ENCODE peak calls at places on chromosomes 16 and 17, in nine cellular contexts. One of them, this sample, is unnamed.

GRCh38 chr16:83336630-83337029 is 471.1 kb upstream of the HSBP1 start:
- DNase-seq in CD8-positive, alpha-beta T cell: no peak
- DNase-seq in upper lobe of right lung: no peak
- DNase-seq in OCI-LY7: no peak
- DNase-seq in nephron progenitor cell: no peak
- DNase-seq in PC-9: no peak
- DNase-seq in progenitor cell of endocrine pancreas: no peak
- DNase-seq in dorsolateral prefrontal cortex: no peak
- DNase-seq in RWPE1: no peak
- DNase-seq in this sample: no peak

GRCh38 chr17:55747209-55747608 is 3.6 kb upstream of the PCTP start:
- DNase-seq in CD8-positive, alpha-beta T cell: no peak
- DNase-seq in upper lobe of right lung: no peak
- DNase-seq in OCI-LY7: no peak
- DNase-seq in nephron progenitor cell: no peak
- DNase-seq in PC-9: no peak
- DNase-seq in progenitor cell of endocrine pancreas: no peak
- DNase-seq in dorsolateral prefrontal cortex: no peak
- DNase-seq in RWPE1: no peak
- DNase-seq in this sample: no peak

GRCh38 chr16:64826374-64826773 is 295.5 kb downstream of the CDH11 start:
- DNase-seq in CD8-positive, alpha-beta T cell: no peak
- DNase-seq in upper lobe of right lung: no peak
- DNase-seq in OCI-LY7: no peak
- DNase-seq in nephron progenitor cell: no peak
- DNase-seq in PC-9: no peak
- DNase-seq in progenitor cell of endocrine pancreas: no peak
- DNase-seq in dorsolateral prefrontal cortex: no peak
- DNase-seq in RWPE1: no peak
- DNase-seq in this sample: no peak

GRCh38 chr17:32482568-32483320 is 4.0 kb upstream of the CDK5R1 start:
- DNase-seq in CD8-positive, alpha-beta T cell: no peak
- DNase-seq in upper lobe of right lung: peak; percentile 21
- DNase-seq in OCI-LY7: peak; percentile 63
- DNase-seq in nephron progenitor cell: no peak
- DNase-seq in PC-9: no peak
- DNase-seq in progenitor cell of endocrine pancreas: no peak
- DNase-seq in dorsolateral prefrontal cortex: no peak
- DNase-seq in RWPE1: no peak
- DNase-seq in this sample: no peak

GRCh38 chr17:64315032-64315490 is 52.0 kb upstream of the TEX2 start:
- DNase-seq in CD8-positive, alpha-beta T cell: no peak
- DNase-seq in upper lobe of right lung: peak; percentile 89
- DNase-seq in OCI-LY7: no peak
- DNase-seq in nephron progenitor cell: no peak
- DNase-seq in PC-9: no peak
- DNase-seq in progenitor cell of endocrine pancreas: no peak
- DNase-seq in dorsolateral prefrontal cortex: no peak
- DNase-seq in RWPE1: no peak
- DNase-seq in this sample: no peak

GRCh38 chr16:64589836-64590235 is 532.0 kb downstream of the CDH11 start:
- DNase-seq in CD8-positive, alpha-beta T cell: no peak
- DNase-seq in upper lobe of right lung: no peak
- DNase-seq in OCI-LY7: no peak
- DNase-seq in nephron progenitor cell: no peak
- DNase-seq in PC-9: no peak
- DNase-seq in progenitor cell of endocrine pancreas: no peak
- DNase-seq in dorsolateral prefrontal cortex: no peak
- DNase-seq in RWPE1: no peak
- DNase-seq in this sample: no peak

GRCh38 chr17:77445908-77446535 is 305.3 kb downstream of the SEC14L1 start:
- DNase-seq in CD8-positive, alpha-beta T cell: peak; percentile 82
- DNase-seq in upper lobe of right lung: no peak
- DNase-seq in OCI-LY7: peak; percentile 92
- DNase-seq in nephron progenitor cell: no peak
- DNase-seq in PC-9: no peak
- DNase-seq in progenitor cell of endocrine pancreas: no peak
- DNase-seq in dorsolateral prefrontal cortex: no peak
- DNase-seq in RWPE1: no peak
- DNase-seq in this sample: no peak

GRCh38 chr16:27328937-27329336 is 15.2 kb downstream of the IL4R start:
- DNase-seq in CD8-positive, alpha-beta T cell: no peak
- DNase-seq in upper lobe of right lung: peak; percentile 4
- DNase-seq in OCI-LY7: no peak
- DNase-seq in nephron progenitor cell: no peak
- DNase-seq in PC-9: no peak
- DNase-seq in progenitor cell of endocrine pancreas: no peak
- DNase-seq in dorsolateral prefrontal cortex: no peak
- DNase-seq in RWPE1: no peak
- DNase-seq in this sample: no peak

GRCh38 chr16:8184854-8185253 is 405.5 kb downstream of the TMEM114 start:
- DNase-seq in CD8-positive, alpha-beta T cell: no peak
- DNase-seq in upper lobe of right lung: no peak
- DNase-seq in OCI-LY7: no peak
- DNase-seq in nephron progenitor cell: no peak
- DNase-seq in PC-9: no peak
- DNase-seq in progenitor cell of endocrine pancreas: no peak
- DNase-seq in dorsolateral prefrontal cortex: no peak
- DNase-seq in RWPE1: no peak
- DNase-seq in this sample: no peak

GRCh38 chr17:68035523-68036303 is at the start of gene KPNA2:
- DNase-seq in CD8-positive, alpha-beta T cell: peak; percentile 88
- DNase-seq in upper lobe of right lung: peak; percentile 94
- DNase-seq in OCI-LY7: peak; percentile 100
- DNase-seq in nephron progenitor cell: peak; percentile 92
- DNase-seq in PC-9: peak; percentile 92
- DNase-seq in progenitor cell of endocrine pancreas: peak; percentile 90
- DNase-seq in dorsolateral prefrontal cortex: peak; percentile 92
- DNase-seq in RWPE1: peak; percentile 99
- DNase-seq in this sample: peak; percentile 95
- TF ChIP-seq CTCF in CD8-positive, alpha-beta T cell: no peak
- TF ChIP-seq CTCF in upper lobe of right lung: no peak
- TF ChIP-seq CTCF in OCI-LY7: no peak
- TF ChIP-seq CTCF in nephron progenitor cell: no peak
- TF ChIP-seq CTCF in PC-9: no peak
- TF ChIP-seq CTCF in progenitor cell of endocrine pancreas: no peak
- TF ChIP-seq CTCF in dorsolateral prefrontal cortex: no peak
- TF ChIP-seq CTCF in RWPE1: no peak
- TF ChIP-seq CTCF in this sample: no peak

DNA sequence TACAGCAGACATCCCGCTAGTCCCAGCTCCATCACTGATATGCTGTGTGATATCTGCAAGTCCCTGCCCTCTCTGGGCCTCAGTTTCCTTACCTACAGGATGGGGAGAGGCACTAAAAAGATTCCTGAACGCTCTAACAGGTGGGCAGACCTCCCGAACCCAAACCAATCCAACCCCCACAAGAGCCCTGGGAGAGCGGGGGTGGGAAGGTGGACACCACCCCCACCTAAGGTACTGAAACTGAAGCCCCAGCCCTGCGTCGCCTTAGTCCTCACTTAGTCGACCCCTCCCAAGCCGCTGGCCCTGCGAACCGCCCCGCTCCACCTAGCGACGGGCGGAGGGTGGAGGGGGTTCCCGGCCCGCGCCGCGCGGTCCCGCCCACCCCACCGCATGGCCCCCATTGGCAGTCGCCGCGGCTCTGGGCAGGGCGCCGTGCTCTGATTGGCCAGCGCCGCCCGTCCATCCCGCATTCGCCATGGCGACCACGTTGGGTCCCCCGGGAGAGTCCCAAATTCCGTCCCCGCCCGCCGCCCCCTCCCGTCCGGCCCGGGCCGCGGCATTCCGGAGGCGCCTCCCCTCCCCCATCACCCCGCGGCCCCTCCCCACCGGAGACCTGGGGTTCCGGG is 578 bp downstream of the CCDC102A start:
- DNase-seq in CD8-positive, alpha-beta T cell: peak; percentile 96
- DNase-seq in upper lobe of right lung: peak; percentile 97
- DNase-seq in OCI-LY7: peak; percentile 93
- DNase-seq in nephron progenitor cell: peak; percentile 96
- DNase-seq in PC-9: peak; percentile 62
- DNase-seq in progenitor cell of endocrine pancreas: peak; percentile 92
- DNase-seq in dorsolateral prefrontal cortex: peak; percentile 81
- DNase-seq in RWPE1: peak; percentile 99
- DNase-seq in this sample: peak; percentile 73
- TF ChIP-seq CTCF in CD8-positive, alpha-beta T cell: no peak
- TF ChIP-seq CTCF in upper lobe of right lung: peak; percentile 24
- TF ChIP-seq CTCF in OCI-LY7: peak; percentile 18
- TF ChIP-seq CTCF in nephron progenitor cell: no peak
- TF ChIP-seq CTCF in PC-9: no peak
- TF ChIP-seq CTCF in progenitor cell of endocrine pancreas: peak; percentile 27
- TF ChIP-seq CTCF in dorsolateral prefrontal cortex: peak; percentile 24
- TF ChIP-seq CTCF in RWPE1: no peak
- TF ChIP-seq CTCF in this sample: no peak

GRCh38 chr16:48676836-48677235 is 66.9 kb upstream of the N4BP1 start:
- DNase-seq in CD8-positive, alpha-beta T cell: no peak
- DNase-seq in upper lobe of right lung: no peak
- DNase-seq in OCI-LY7: no peak
- DNase-seq in nephron progenitor cell: no peak
- DNase-seq in PC-9: no peak
- DNase-seq in progenitor cell of endocrine pancreas: no peak
- DNase-seq in dorsolateral prefrontal cortex: no peak
- DNase-seq in RWPE1: peak; percentile 33
- DNase-seq in this sample: no peak

GRCh38 chr16:48682971-48683370 is 73.0 kb upstream of the N4BP1 start:
- DNase-seq in CD8-positive, alpha-beta T cell: no peak
- DNase-seq in upper lobe of right lung: no peak
- DNase-seq in OCI-LY7: no peak
- DNase-seq in nephron progenitor cell: no peak
- DNase-seq in PC-9: no peak
- DNase-seq in progenitor cell of endocrine pancreas: no peak
- DNase-seq in dorsolateral prefrontal cortex: no peak
- DNase-seq in RWPE1: no peak
- DNase-seq in this sample: no peak

GRCh38 chr16:48684148-48684547 is 74.2 kb upstream of the N4BP1 start:
- DNase-seq in CD8-positive, alpha-beta T cell: no peak
- DNase-seq in upper lobe of right lung: no peak
- DNase-seq in OCI-LY7: no peak
- DNase-seq in nephron progenitor cell: no peak
- DNase-seq in PC-9: no peak
- DNase-seq in progenitor cell of endocrine pancreas: no peak
- DNase-seq in dorsolateral prefrontal cortex: no peak
- DNase-seq in RWPE1: no peak
- DNase-seq in this sample: no peak

DNA sequence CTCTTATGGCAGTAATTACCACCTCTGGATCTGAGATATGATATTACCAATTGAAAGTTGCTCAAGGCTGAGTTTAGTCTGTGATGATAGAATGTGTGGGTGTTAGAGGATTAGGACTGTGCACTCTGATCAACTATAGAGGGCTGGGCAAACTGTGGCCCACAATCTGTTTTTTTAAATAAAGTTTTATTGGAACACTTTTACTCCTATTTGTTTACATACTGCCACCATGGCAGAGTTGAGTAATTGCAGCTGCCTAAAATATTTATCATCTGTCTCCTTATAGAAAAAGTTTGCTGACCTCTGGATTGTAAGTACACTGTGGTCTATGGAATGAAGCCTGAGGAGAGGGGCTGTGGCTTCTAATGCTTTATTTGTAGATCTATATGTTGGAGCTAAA is 71.5 kb upstream of the N4BP1 start:
- DNase-seq in CD8-positive, alpha-beta T cell: no peak
- DNase-seq in upper lobe of right lung: no peak
- DNase-seq in OCI-LY7: peak; percentile 7
- DNase-seq in nephron progenitor cell: no peak
- DNase-seq in PC-9: no peak
- DNase-seq in progenitor cell of endocrine pancreas: no peak
- DNase-seq in dorsolateral prefrontal cortex: no peak
- DNase-seq in RWPE1: peak; percentile 8
- DNase-seq in this sample: no peak
- TF ChIP-seq CTCF in CD8-positive, alpha-beta T cell: no peak
- TF ChIP-seq CTCF in upper lobe of right lung: no peak
- TF ChIP-seq CTCF in OCI-LY7: peak; percentile 56
- TF ChIP-seq CTCF in nephron progenitor cell: no peak
- TF ChIP-seq CTCF in PC-9: no peak
- TF ChIP-seq CTCF in progenitor cell of endocrine pancreas: no peak
- TF ChIP-seq CTCF in dorsolateral prefrontal cortex: no peak
- TF ChIP-seq CTCF in RWPE1: no peak
- TF ChIP-seq CTCF in this sample: no peak

DNA sequence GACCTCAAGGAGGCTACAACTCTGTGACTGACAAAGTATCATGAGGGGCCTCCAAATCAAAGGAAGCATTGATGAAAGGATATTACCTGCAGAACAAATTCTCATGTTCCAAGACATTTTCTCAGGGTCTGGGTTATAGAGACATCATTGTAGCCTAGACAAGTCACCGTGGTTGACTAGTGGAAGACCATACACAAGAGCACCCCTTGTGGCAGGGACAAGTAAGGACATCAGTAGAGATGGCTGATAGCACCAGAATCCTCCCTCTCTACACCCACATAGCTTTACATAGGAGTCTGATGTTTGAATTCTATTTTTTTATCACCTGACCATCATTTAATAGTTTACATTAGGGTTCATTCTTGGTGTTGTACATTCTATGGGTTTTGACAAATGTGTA is 32.5 kb upstream of the CDH8 start:
- DNase-seq in CD8-positive, alpha-beta T cell: no peak
- DNase-seq in upper lobe of right lung: no peak
- DNase-seq in OCI-LY7: peak; percentile 29
- DNase-seq in nephron progenitor cell: no peak
- DNase-seq in PC-9: no peak
- DNase-seq in progenitor cell of endocrine pancreas: no peak
- DNase-seq in dorsolateral prefrontal cortex: no peak
- DNase-seq in RWPE1: peak; percentile 5
- DNase-seq in this sample: no peak
- TF ChIP-seq CTCF in CD8-positive, alpha-beta T cell: no peak
- TF ChIP-seq CTCF in upper lobe of right lung: no peak
- TF ChIP-seq CTCF in OCI-LY7: peak; percentile 75
- TF ChIP-seq CTCF in nephron progenitor cell: peak; percentile 25
- TF ChIP-seq CTCF in PC-9: peak; percentile 55
- TF ChIP-seq CTCF in progenitor cell of endocrine pancreas: peak; percentile 23
- TF ChIP-seq CTCF in dorsolateral prefrontal cortex: no peak
- TF ChIP-seq CTCF in RWPE1: no peak
- TF ChIP-seq CTCF in this sample: no peak

GRCh38 chr17:80292557-80292956 is 31.9 kb downstream of the RNF213 start:
- DNase-seq in CD8-positive, alpha-beta T cell: no peak
- DNase-seq in upper lobe of right lung: no peak
- DNase-seq in OCI-LY7: no peak
- DNase-seq in nephron progenitor cell: peak; percentile 51
- DNase-seq in PC-9: no peak
- DNase-seq in progenitor cell of endocrine pancreas: no peak
- DNase-seq in dorsolateral prefrontal cortex: no peak
- DNase-seq in RWPE1: no peak
- DNase-seq in this sample: no peak
- TF ChIP-seq CTCF in CD8-positive, alpha-beta T cell: no peak
- TF ChIP-seq CTCF in upper lobe of right lung: peak; percentile 5
- TF ChIP-seq CTCF in OCI-LY7: no peak
- TF ChIP-seq CTCF in nephron progenitor cell: peak; percentile 21
- TF ChIP-seq CTCF in PC-9: no peak
- TF ChIP-seq CTCF in progenitor cell of endocrine pancreas: no peak
- TF ChIP-seq CTCF in dorsolateral prefrontal cortex: no peak
- TF ChIP-seq CTCF in RWPE1: no peak
- TF ChIP-seq CTCF in this sample: no peak

DNA sequence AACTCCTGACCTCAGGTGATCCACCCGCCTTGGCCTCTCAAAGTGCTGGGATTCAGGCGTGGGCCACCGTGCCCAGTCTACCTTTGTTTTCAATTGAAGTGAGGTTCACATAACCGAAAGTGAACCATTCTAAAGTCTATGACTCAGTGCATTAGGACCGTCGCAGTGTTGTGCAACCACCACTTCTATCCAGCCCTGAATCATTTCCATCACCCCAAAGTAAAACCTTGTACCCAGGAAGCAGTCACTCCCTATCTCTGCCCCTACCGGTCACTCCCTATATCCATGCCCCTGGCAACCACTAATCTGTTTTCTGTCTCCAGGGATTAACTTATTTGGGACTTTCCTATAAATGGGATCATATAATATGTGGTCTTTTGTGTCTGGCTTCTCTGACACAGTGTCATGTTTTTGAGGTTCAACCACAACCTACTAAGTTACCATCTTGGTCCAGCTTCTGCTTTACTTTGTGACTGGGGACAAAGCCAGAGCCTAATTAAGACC is 28.3 kb upstream of the CDC42EP4 start:
- DNase-seq in CD8-positive, alpha-beta T cell: no peak
- DNase-seq in upper lobe of right lung: no peak
- DNase-seq in OCI-LY7: no peak
- DNase-seq in nephron progenitor cell: no peak
- DNase-seq in PC-9: peak; percentile 97
- DNase-seq in progenitor cell of endocrine pancreas: no peak
- DNase-seq in dorsolateral prefrontal cortex: no peak
- DNase-seq in RWPE1: peak; percentile 98
- DNase-seq in this sample: peak; percentile 77
- TF ChIP-seq CTCF in CD8-positive, alpha-beta T cell: no peak
- TF ChIP-seq CTCF in upper lobe of right lung: peak; percentile 38
- TF ChIP-seq CTCF in OCI-LY7: no peak
- TF ChIP-seq CTCF in nephron progenitor cell: no peak
- TF ChIP-seq CTCF in PC-9: peak; percentile 71
- TF ChIP-seq CTCF in progenitor cell of endocrine pancreas: no peak
- TF ChIP-seq CTCF in dorsolateral prefrontal cortex: no peak
- TF ChIP-seq CTCF in RWPE1: peak; percentile 67
- TF ChIP-seq CTCF in this sample: peak; percentile 57